ENCODE peak calls at places on chromosomes 16 and 17, in five cellular contexts. E is A549, L is SJSA1, S is astrocyte, N is endothelial cell of umbilical vein. V is an unnamed sample.

GRCh38 chr16:57614546-57615343 is 13.7 kb upstream of the ADGRG1 start:
- DNase-seq in N (no peak), E (no peak), L (peak; percentile 25), S (no peak), V (no peak)

GRCh38 chr16:90020260-90020837 is 1.1 kb upstream of the DBNDD1 start:
- DNase-seq in E (no peak), S (peak; percentile 47), N (no peak), L (no peak), V (no peak)

GRCh38 chr17:18961634-18962493 is 9.9 kb downstream of the SLC5A10 start:
- DNase-seq in S (no peak), E (peak; percentile 66), L (peak; percentile 52), N (no peak), V (no peak)

GRCh38 chr17:2071421-2072281 is 16.7 kb downstream of the HIC1 start:
- DNase-seq in L (peak; percentile 94), E (no peak), S (peak; percentile 72), N (peak; percentile 73), V (peak; percentile 39)

GRCh38 chr16:29811896-29812665 is at the start of gene PRRT2:
- DNase-seq in S (no peak), E (no peak), L (peak; percentile 71), N (peak; percentile 55), V (peak; percentile 77)

GRCh38 chr17:50764860-50765259 is 2.5 kb downstream of the ANKRD40CL start:
- DNase-seq in S (no peak), E (no peak), L (peak; percentile 25), N (no peak), V (no peak)

GRCh38 chr17:73290399-73291259 is 21.2 kb downstream of the CDC42EP4 start:
- DNase-seq in L (no peak), E (no peak), N (no peak), S (peak; percentile 16), V (no peak)

GRCh38 chr17:28226563-28226962 is 92.4 kb upstream of the TMEM97 start:
- DNase-seq in L (no peak), S (no peak), N (no peak), E (no peak), V (no peak)

GRCh38 chr17:21285164-21286065 is 904 bp downstream of the MAP2K3 start:
- DNase-seq in E (no peak), S (peak; percentile 30), N (peak; percentile 54), L (peak; percentile 52), V (peak; percentile 61)

GRCh38 chr17:9862191-9862590 is 36.5 kb downstream of the GLP2R start:
- DNase-seq in N (no peak), S (no peak), L (no peak), E (no peak), V (no peak)

GRCh38 chr17:39141915-39142664 is 9.3 kb downstream of the PLXDC1 start:
- DNase-seq in N (no peak), S (no peak), L (no peak), E (no peak), V (no peak)

GRCh38 chr17:835263-835662 is 53.1 kb downstream of the MRM3 start:
- DNase-seq in N (peak; percentile 37), S (peak; percentile 100), E (no peak), L (peak; percentile 88), V (peak; percentile 70)

GRCh38 chr17:45413498-45413923 is 19.2 kb downstream of the ARHGAP27 start:
- DNase-seq in E (no peak), S (no peak), L (no peak), N (no peak), V (peak; percentile 73)

GRCh38 chr17:80632046-80632581 is 87.5 kb downstream of the RPTOR start:
- DNase-seq in N (no peak), E (no peak), L (peak; percentile 24), S (no peak), V (no peak)

GRCh38 chr16:87835882-87836331 is 33.4 kb downstream of the SLC7A5 start:
- DNase-seq in N (no peak), E (no peak), L (no peak), S (no peak), V (no peak)

GRCh38 chr17:81309140-81309858 is 14.2 kb upstream of the SLC38A10 start:
- DNase-seq in S (no peak), E (peak; percentile 99), N (peak; percentile 28), L (peak; percentile 91), V (peak; percentile 96)

GRCh38 chr16:81668243-81669097 is 110.6 kb upstream of the PLCG2 start:
- DNase-seq in N (no peak), S (no peak), L (no peak), E (no peak), V (no peak)

GRCh38 chr17:50397111-50397918 is at the start of gene LRRC59:
- DNase-seq in N (peak; percentile 88), S (peak; percentile 62), L (peak; percentile 95), E (peak; percentile 83), V (peak; percentile 91)

GRCh38 chr17:36723459-36723858 is 122.1 kb downstream of the MRM1 start:
- DNase-seq in L (no peak), N (no peak), S (no peak), E (no peak), V (no peak)

GRCh38 chr16:12097523-12098428 is 121.2 kb downstream of the SNX29 start:
- DNase-seq in S (peak; percentile 20), L (peak; percentile 59), N (no peak), E (no peak), V (no peak)

GRCh38 chr17:44345497-44346026 is 460 bp downstream of the GRN start:
- DNase-seq in L (peak; percentile 84), E (peak; percentile 82), S (peak; percentile 15), N (peak; percentile 70), V (no peak)

GRCh38 chr17:38727661-38728220 is 2.4 kb upstream of the CISD3 start:
- DNase-seq in E (no peak), S (no peak), L (no peak), N (no peak), V (no peak)

DNA sequence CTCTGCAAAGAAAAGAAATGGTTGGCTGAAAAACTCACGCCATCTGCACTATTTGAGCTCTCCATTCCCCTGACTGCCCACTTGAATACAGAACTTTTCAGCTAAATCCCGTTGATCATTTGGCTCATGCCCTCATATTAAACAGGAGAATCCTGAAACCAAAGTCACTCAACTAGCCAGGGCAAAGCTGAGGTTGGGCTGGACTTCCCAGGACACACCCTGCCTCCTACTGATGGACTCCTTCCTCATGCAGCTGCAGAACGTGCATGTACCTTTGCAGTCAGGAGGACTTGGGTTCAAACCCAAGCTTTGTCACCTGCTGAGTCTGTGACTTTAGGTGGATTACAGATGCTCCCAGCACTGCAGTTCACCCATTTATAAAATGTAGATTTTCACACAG is 7.7 kb downstream of the ASIC2 start:
- DNase-seq in E (no peak), N (no peak), L (no peak), S (no peak), V (no peak)
- H3K4me1 ChIP-seq in E (peaks cover 30% of the 10 kb centered on the region), N (peaks cover 18% of the 10 kb centered on the region), L (peaks cover 16% of the 10 kb centered on the region), S (peaks cover 3% of the 10 kb centered on the region), V (no peaks in the 10 kb centered on the region)

GRCh38 chr17:77886387-77886728 is 72.1 kb upstream of the TNRC6C start:
- DNase-seq in N (no peak), L (no peak), E (no peak), S (no peak), V (peak; percentile 68)
- H3K4me3 ChIP-seq in N (no peak overlapping the region), L (no peak overlapping the region), E (peak overlapping the region; percentile 24), S (no peak overlapping the region), V (no peak overlapping the region)

DNA sequence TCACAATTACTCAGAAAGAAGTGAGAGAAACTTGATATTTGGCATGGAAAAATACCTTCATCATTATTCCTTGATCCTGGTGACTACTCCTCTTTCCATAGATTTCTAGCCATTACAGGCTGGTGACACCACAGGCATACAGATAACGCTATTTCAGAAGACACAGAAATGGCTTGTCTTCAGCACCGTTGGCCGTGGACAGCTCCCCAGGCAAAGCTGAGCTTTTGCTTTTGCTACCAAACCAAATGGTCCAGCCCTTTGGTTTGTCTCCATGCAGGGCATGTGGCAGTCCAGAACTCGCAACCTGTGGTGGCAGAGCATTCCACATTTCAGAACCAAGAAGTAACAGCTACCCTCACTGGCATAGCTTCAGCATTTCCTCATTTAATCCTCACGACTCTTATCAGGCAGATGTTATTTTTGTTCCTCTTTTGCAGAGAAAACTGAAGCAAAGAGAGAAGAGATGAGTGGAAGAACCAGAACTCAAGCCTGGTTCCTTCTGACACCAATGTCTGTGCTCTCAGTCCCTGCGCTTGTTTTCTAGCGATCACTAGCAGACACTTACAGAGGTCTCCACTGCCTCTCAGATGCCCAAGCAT is 55.5 kb downstream of the HS3ST4 start:
- DNase-seq in N (no peak), L (no peak), S (no peak), E (no peak), V (no peak)
- H3K4me1 ChIP-seq in N (no peaks in the 10 kb centered on the region), L (no peaks in the 10 kb centered on the region), S (no peaks in the 10 kb centered on the region), E (no peaks in the 10 kb centered on the region), V (no peaks in the 10 kb centered on the region)

GRCh38 chr16:10987361-10988163 is 43.2 kb downstream of the CLEC16A start:
- DNase-seq in E (no peak), N (no peak), S (peak; percentile 55), L (no peak), V (no peak)
- H3K4me3 ChIP-seq in E (no peak overlapping the region), N (no peak overlapping the region), S (no peak overlapping the region), L (no peak overlapping the region), V (no peak overlapping the region)

DNA sequence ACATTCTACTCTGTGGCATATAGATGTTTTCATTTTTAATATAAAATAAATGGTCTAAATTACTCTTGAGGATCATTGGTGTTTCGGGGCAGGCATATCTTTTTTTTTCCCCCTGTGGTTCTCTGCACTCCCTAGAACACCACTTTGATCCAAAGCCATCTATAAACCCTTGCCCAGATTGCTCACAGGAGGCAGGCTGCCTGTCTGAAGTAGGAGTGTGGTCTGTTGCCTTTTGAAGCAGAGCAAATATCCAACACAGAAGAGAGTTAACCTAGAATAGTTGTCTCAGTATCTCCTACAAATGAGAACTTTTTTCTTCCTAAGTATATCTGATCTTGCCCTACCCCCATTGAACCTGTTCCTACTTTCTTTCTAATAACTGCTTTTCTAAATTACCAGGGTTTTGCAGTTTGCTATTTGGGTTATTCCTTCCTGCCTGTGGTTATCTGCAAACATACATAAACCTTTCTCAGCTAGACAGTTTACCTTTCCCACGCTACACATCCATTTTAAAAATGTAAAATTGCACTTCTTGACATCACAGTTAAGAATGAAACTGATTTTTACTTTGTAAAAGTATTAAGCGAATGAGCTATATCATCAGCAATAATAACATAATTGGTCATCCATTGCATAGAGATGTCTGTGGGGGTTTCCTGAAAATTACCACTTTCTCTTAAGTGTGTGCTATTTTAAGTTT is 4.7 kb upstream of the CMTM1 start:
- DNase-seq in L (no peak), E (no peak), S (no peak), N (no peak), V (no peak)
- H3K4me1 ChIP-seq in L (no peaks in the 10 kb centered on the region), E (no peaks in the 10 kb centered on the region), S (peaks cover 5% of the 10 kb centered on the region), N (peaks cover 19% of the 10 kb centered on the region), V (no peaks in the 10 kb centered on the region)

GRCh38 chr17:83056583-83057396 is 22.6 kb upstream of the METRNL start:
- DNase-seq in L (peak; percentile 47), N (no peak), E (no peak), S (no peak), V (no peak)

GRCh38 chr17:83057397-83057761 is 22.0 kb upstream of the METRNL start:
- DNase-seq in L (peak; percentile 35), N (no peak), E (no peak), S (no peak), V (no peak)

GRCh38 chr17:83057793-83058477 is 21.5 kb upstream of the METRNL start:
- DNase-seq in N (no peak), S (no peak), E (no peak), L (peak; percentile 47), V (peak; percentile 58)

GRCh38 chr17:83054518-83055125 is 24.8 kb upstream of the METRNL start:
- DNase-seq in E (no peak), L (peak; percentile 35), S (no peak), N (no peak), V (peak; percentile 31)

GRCh38 chr17:83055911-83056582 is 23.4 kb upstream of the METRNL start:
- DNase-seq in E (peak; percentile 41), L (peak; percentile 73), N (peak; percentile 43), S (peak; percentile 88), V (peak; percentile 60)
- H3K4me3 ChIP-seq in E (no peak overlapping the region), L (no peak overlapping the region), N (no peak overlapping the region), S (no peak overlapping the region), V (peak overlapping the region; percentile 0)

V was measured in psoas muscle.